ENCODE peak calls at places on chromosomes 6 and 20, in four cellular contexts. W is RCC 7860; L is stimulated activated CD4-positive, alpha-beta T cell treated with anti-CD3 and anti-CD28 coated beads, Interleukin-12 subunit alpha, Interleukin-12 subunit beta, amount 100 ng/mL, for 4 hours; U is AG09309. A is an unnamed sample.

GRCh38 chr6:1958257-1958656 is 287.1 kb downstream of the GMDS start:
- DNase-seq in W (no peak), L (no peak), U (no peak), A (no peak)

GRCh38 chr6:37242429-37243052 is 15.0 kb upstream of the TBC1D22B start:
- DNase-seq in W (peak), L (no peak), U (peak), A (peak)

GRCh38 chr6:126252154-126252553 is 87.8 kb upstream of the CENPW start:
- DNase-seq in W (no peak), L (no peak), U (no peak), A (no peak)

GRCh38 chr6:84119277-84119676 is 85.7 kb downstream of the MRAP2 start:
- DNase-seq in W (no peak), L (no peak), U (no peak), A (peak)

GRCh38 chr6:67141012-67141411 is 1434.0 kb upstream of the EYS start:
- DNase-seq in W (no peak), L (no peak), U (no peak), A (no peak)

GRCh38 chr6:137736048-137736846 is 130.8 kb upstream of the TNFAIP3 start:
- DNase-seq in W (no peak), L (no peak), U (no peak), A (no peak)

GRCh38 chr20:12928755-12929401 is 79.9 kb upstream of the SPTLC3 start:
- DNase-seq in W (peak), L (no peak), U (peak), A (no peak)

GRCh38 chr6:169918239-169918953 is 167.0 kb downstream of the ERMARD start:
- DNase-seq in W (no peak), L (no peak), U (no peak), A (peak)

GRCh38 chr6:88220493-88220892 is 54.3 kb upstream of the CNR1 start:
- DNase-seq in W (no peak), L (no peak), U (no peak), A (peak)

GRCh38 chr20:18258126-18258860 is 30.0 kb upstream of the ZNF133 start:
- DNase-seq in W (no peak), L (no peak), U (no peak), A (no peak)

GRCh38 chr6:168950500-168951223 is 303.0 kb downstream of the THBS2 start:
- DNase-seq in W (no peak), L (no peak), U (no peak), A (peak)

GRCh38 chr20:10758446-10758845 is 84.6 kb upstream of the JAG1 start:
- DNase-seq in W (peak), L (no peak), U (no peak), A (no peak)

GRCh38 chr6:20559924-20560551 is 25.8 kb downstream of the CDKAL1 start:
- DNase-seq in W (no peak), L (no peak), U (no peak), A (no peak)

GRCh38 chr6:118476554-118476953 is 71.5 kb upstream of the PLN start:
- DNase-seq in W (no peak), L (no peak), U (no peak), A (no peak)

GRCh38 chr20:53783768-53784167 is 190.1 kb upstream of the ZNF217 start:
- DNase-seq in W (no peak), L (no peak), U (no peak), A (no peak)